ENCODE peak calls at places on chromosomes 12 and 14, in six cellular contexts. Y is astrocyte of the hippocampus, G is ACHN, A is small intestine, O is NCI-H2081 treated with DMSO at 0.1 percent for 48 hours, R is GM12892. H is an unnamed sample.

GRCh38 chr12:115209230-115209629 is 525.3 kb upstream of the TBX3 start:
- DNase-seq in Y (no peak), G (no peak), A (no peak), O (no peak), R (no peak), H (no peak)

GRCh38 chr14:63175531-63175930 is 28.7 kb upstream of the RHOJ start:
- DNase-seq in Y (no peak), G (no peak), A (no peak), O (no peak), R (no peak), H (no peak)

GRCh38 chr12:124477109-124477915 is 90.1 kb downstream of the NCOR2 start:
- DNase-seq in Y (no peak), G (peak; percentile 27), A (no peak), O (no peak), R (no peak), H (no peak)

GRCh38 chr14:74647834-74648361 is 35.9 kb upstream of the LTBP2 start:
- DNase-seq in Y (peak; percentile 50), G (no peak), A (no peak), O (no peak), R (no peak), H (peak; percentile 57)

GRCh38 chr14:53741379-53742225 is 215.0 kb downstream of the BMP4 start:
- DNase-seq in Y (no peak), G (no peak), A (no peak), O (no peak), R (no peak), H (peak; percentile 53)

GRCh38 chr14:53355581-53356112 is 202.5 kb upstream of the DDHD1 start:
- DNase-seq in Y (peak; percentile 80), G (peak; percentile 14), A (no peak), O (no peak), R (no peak), H (peak; percentile 60)

GRCh38 chr12:4050340-4050739 is 177.1 kb upstream of the PARP11 start:
- DNase-seq in Y (no peak), G (no peak), A (no peak), O (no peak), R (no peak), H (no peak)

GRCh38 chr14:75244121-75244520 is 34.5 kb upstream of the FOS start:
- DNase-seq in Y (no peak), G (no peak), A (no peak), O (no peak), R (no peak), H (no peak)

GRCh38 chr14:24162083-24162482 is 1.0 kb downstream of the IRF9 start:
- DNase-seq in Y (no peak), G (no peak), A (no peak), O (no peak), R (no peak), H (no peak)

GRCh38 chr12:113768850-113769249 is 197.3 kb downstream of the RBM19 start:
- DNase-seq in Y (no peak), G (no peak), A (no peak), O (no peak), R (no peak), H (no peak)

GRCh38 chr12:24997970-24998582 is 49.2 kb upstream of the BCAT1 start:
- DNase-seq in Y (peak; percentile 68), G (no peak), A (no peak), O (no peak), R (no peak), H (peak; percentile 80)

GRCh38 chr12:93468008-93468371 is 676 bp downstream of the MRPL42 start:
- DNase-seq in Y (no peak), G (peak; percentile 25), A (peak; percentile 38), O (no peak), R (no peak), H (peak; percentile 15)

GRCh38 chr12:57389033-57389432 is 41.8 kb downstream of the R3HDM2 start:
- DNase-seq in Y (peak; percentile 69), G (peak; percentile 95), A (no peak), O (no peak), R (no peak), H (peak; percentile 61)

GRCh38 chr14:21060590-21061346 is 3.1 kb downstream of the RNASE8 start:
- DNase-seq in Y (no peak), G (no peak), A (no peak), O (no peak), R (no peak), H (no peak)

GRCh38 chr14:55107766-55108554 is 21.1 kb upstream of the LGALS3 start:
- DNase-seq in Y (peak; percentile 93), G (peak; percentile 22), A (peak; percentile 84), O (no peak), R (no peak), H (peak; percentile 97)

GRCh38 chr14:76708771-76709170 is 52.5 kb upstream of the VASH1 start:
- DNase-seq in Y (no peak), G (no peak), A (no peak), O (no peak), R (no peak), H (no peak)

GRCh38 chr12:108597559-108598471 is at the start of gene TMEM119:
- DNase-seq in Y (peak; percentile 49), G (no peak), A (no peak), O (no peak), R (no peak), H (peak; percentile 88)

GRCh38 chr12:100908501-100908900 is 113.9 kb downstream of the ANO4 start:
- DNase-seq in Y (peak; percentile 29), G (peak; percentile 39), A (no peak), O (no peak), R (no peak), H (peak; percentile 43)

GRCh38 chr14:26765768-26766550 is 168.1 kb upstream of the NOVA1 start:
- DNase-seq in Y (peak; percentile 82), G (peak; percentile 19), A (no peak), O (no peak), R (no peak), H (peak; percentile 92)

GRCh38 chr12:106954462-106955376 is 988 bp upstream of the TMEM263 start:
- DNase-seq in Y (no peak), G (no peak), A (peak; percentile 30), O (no peak), R (no peak), H (peak; percentile 59)

GRCh38 chr14:34062353-34062973 is 111.6 kb upstream of the EGLN3 start:
- DNase-seq in Y (no peak), G (no peak), A (no peak), O (no peak), R (no peak), H (no peak)

GRCh38 chr12:11482955-11483354 is 87.6 kb upstream of the PRB2 start:
- DNase-seq in Y (peak; percentile 37), G (no peak), A (no peak), O (no peak), R (no peak), H (peak; percentile 68)

GRCh38 chr12:122123761-122124145 is 45.2 kb downstream of the MLXIP start:
- DNase-seq in Y (no peak), G (no peak), A (no peak), O (no peak), R (no peak), H (no peak)

GRCh38 chr12:105382771-105383632 is 52.5 kb downstream of the C12orf75 start:
- DNase-seq in Y (peak; percentile 77), G (peak; percentile 91), A (peak; percentile 78), O (peak; percentile 44), R (peak; percentile 30), H (peak; percentile 93)

GRCh38 chr14:80543211-80543610 is 331.9 kb upstream of the DIO2 start:
- DNase-seq in Y (no peak), G (no peak), A (no peak), O (no peak), R (no peak), H (no peak)

GRCh38 chr14:103508521-103508920 is 14.1 kb downstream of the CKB start:
- DNase-seq in Y (no peak), G (no peak), A (no peak), O (no peak), R (no peak), H (no peak)

GRCh38 chr12:122928033-122928890 is 32.3 kb upstream of the VPS37B start:
- DNase-seq in Y (no peak), G (no peak), A (no peak), O (no peak), R (no peak), H (no peak)

GRCh38 chr14:37787879-37788494 is 192.6 kb downstream of the TTC6 start:
- DNase-seq in Y (no peak), G (no peak), A (no peak), O (no peak), R (no peak), H (no peak)

GRCh38 chr12:93593833-93594232 is 21.4 kb downstream of the SOCS2 start:
- DNase-seq in Y (no peak), G (no peak), A (no peak), O (no peak), R (no peak), H (no peak)

GRCh38 chr12:32756476-32757158 is 920 bp upstream of the YARS2 start:
- DNase-seq in Y (no peak), G (no peak), A (no peak), O (no peak), R (no peak), H (peak; percentile 3)

GRCh38 chr12:31641509-31642090 is 17.9 kb upstream of the ETFBKMT start:
- DNase-seq in Y (no peak), G (no peak), A (no peak), O (no peak), R (no peak), H (no peak)